ENCODE peak calls at places on chromosomes 11 and 22, in seven cellular contexts. Q is transverse colon, Y is right lobe of liver, W is body of pancreas, A is esophagus muscularis mucosa, X is heart left ventricle, V is thyroid gland. E is an unnamed sample. For H3K4me1, the result is how much of the 10 kb centered on the place peaks cover.

GRCh38 chr11:103488021-103488420 is 378.8 kb downstream of the DYNC2H1 start:
- DNase-seq in V (no peak), X (no peak), W (no peak), Q (no peak), A (no peak), Y (no peak), E (no peak)

GRCh38 chr11:67373916-67374570 is 645 bp upstream of the CLCF1 start:
- DNase-seq in V (peak), Q (peak), X (peak), A (no peak), W (peak), Y (peak), E (peak)

GRCh38 chr22:33811686-33812085 is 108.6 kb downstream of the LARGE1 start:
- DNase-seq in V (peak), W (peak), X (peak), Y (no peak), Q (peak), A (peak), E (peak)

GRCh38 chr11:126669416-126669815 is 313.9 kb downstream of the ST3GAL4 start:
- DNase-seq in Y (no peak), A (no peak), Q (no peak), V (no peak), W (no peak), X (no peak), E (no peak)

GRCh38 chr11:133598879-133599278 is 66.6 kb upstream of the OPCML start:
- DNase-seq in X (no peak), Y (no peak), W (no peak), V (no peak), A (peak), Q (no peak), E (no peak)

GRCh38 chr11:34750692-34751405 is 130.0 kb downstream of the EHF start:
- DNase-seq in A (no peak), Y (no peak), Q (no peak), V (no peak), X (no peak), W (no peak), E (no peak)

GRCh38 chr11:85756401-85757200 is 54.3 kb downstream of the SYTL2 start:
- DNase-seq in A (no peak), W (no peak), X (no peak), Q (peak), Y (no peak), V (no peak), E (no peak)

GRCh38 chr11:6757373-6757967 is 14.3 kb downstream of the OR2AG2 start:
- DNase-seq in W (peak), V (peak), Y (peak), A (peak), Q (peak), X (peak), E (no peak)

GRCh38 chr11:27390959-27391326 is 27.9 kb upstream of the CCDC34 start:
- DNase-seq in X (no peak), W (no peak), Q (no peak), A (no peak), V (no peak), Y (no peak), E (no peak)

GRCh38 chr22:24186892-24187670 is 5.8 kb downstream of the SUSD2 start:
- DNase-seq in V (no peak), X (peak), A (no peak), W (no peak), Y (peak), Q (no peak), E (no peak)

GRCh38 chr11:27317751-27318150 is 45.3 kb downstream of the CCDC34 start:
- DNase-seq in W (no peak), Y (no peak), A (no peak), X (no peak), V (no peak), Q (no peak), E (no peak)

GRCh38 chr11:113385749-113386148 is 1.8 kb upstream of the ANKK1 start:
- DNase-seq in W (no peak), Q (no peak), X (no peak), V (peak), Y (no peak), A (no peak), E (no peak)

GRCh38 chr11:117332843-117333242 is 5.2 kb downstream of the CEP164 start:
- DNase-seq in V (no peak), W (no peak), Y (no peak), X (no peak), A (no peak), Q (no peak), E (no peak)

GRCh38 chr22:45892681-45893461 is 84.1 kb downstream of the WNT7B start:
- DNase-seq in Q (no peak), A (no peak), Y (no peak), W (no peak), V (no peak), X (no peak), E (no peak)

GRCh38 chr11:702731-703461 is 3.1 kb upstream of the EPS8L2 start:
- DNase-seq in A (no peak), X (no peak), W (peak), Q (peak), V (peak), Y (peak), E (peak)

GRCh38 chr11:118406599-118407166 is 5.3 kb downstream of the ATP5MG start:
- DNase-seq in Q (peak), X (peak), W (peak), A (no peak), Y (no peak), V (peak), E (no peak)

GRCh38 chr11:119664063-119664572 is 64.9 kb downstream of the NECTIN1 start:
- DNase-seq in A (no peak), W (peak), Y (no peak), V (no peak), X (no peak), Q (no peak), E (peak)

GRCh38 chr11:13118194-13118593 is 109.1 kb downstream of the RASSF10 start:
- DNase-seq in W (no peak), V (no peak), X (no peak), A (peak), Y (no peak), Q (no peak), E (no peak)

GRCh38 chr11:120212926-120213325 is 2.1 kb downstream of the OAF start:
- DNase-seq in Y (no peak), W (no peak), X (no peak), A (no peak), Q (peak), V (no peak), E (no peak)

GRCh38 chr11:79404325-79404724 is 36.5 kb downstream of the TENM4 start:
- DNase-seq in Q (no peak), V (no peak), X (no peak), Y (no peak), W (no peak), A (no peak), E (no peak)

DNA sequence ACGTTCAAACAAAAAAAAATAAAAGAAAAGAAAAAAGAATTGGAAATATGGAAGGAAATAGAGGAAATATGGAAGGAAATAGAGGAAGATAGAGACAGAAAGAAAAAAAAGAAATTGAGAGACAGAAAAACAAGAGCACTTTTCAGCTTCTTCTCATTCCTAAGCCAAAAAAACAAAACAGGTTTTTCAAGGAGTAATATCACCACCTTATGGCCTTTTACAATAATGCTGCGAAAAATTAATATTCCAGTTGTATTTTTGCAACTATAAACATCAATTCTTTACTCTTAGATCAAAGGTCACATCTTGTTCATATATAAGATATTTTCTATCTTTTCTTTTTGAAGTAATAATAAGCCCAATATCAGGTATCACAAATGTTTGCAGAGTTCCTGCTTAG is 328.3 kb downstream of the FAT3 start:
- DNase-seq in Y (no peak), V (no peak), A (no peak), X (no peak), Q (no peak), W (no peak), E (no peak)
- H3K4me1 ChIP-seq in Y (under half), V (under half), A (under half), X (under half), Q (under half), W (under half), E (under half)

GRCh38 chr22:47012589-47013365 is 250.3 kb downstream of the TBC1D22A start:
- DNase-seq in V (no peak), W (no peak), A (no peak), Y (no peak), Q (no peak), X (no peak), E (peak)
- TF ChIP-seq CTCF in V (peak), W (no peak), A (no peak), Y (no peak), Q (no peak), X (no peak), E (no peak)

DNA sequence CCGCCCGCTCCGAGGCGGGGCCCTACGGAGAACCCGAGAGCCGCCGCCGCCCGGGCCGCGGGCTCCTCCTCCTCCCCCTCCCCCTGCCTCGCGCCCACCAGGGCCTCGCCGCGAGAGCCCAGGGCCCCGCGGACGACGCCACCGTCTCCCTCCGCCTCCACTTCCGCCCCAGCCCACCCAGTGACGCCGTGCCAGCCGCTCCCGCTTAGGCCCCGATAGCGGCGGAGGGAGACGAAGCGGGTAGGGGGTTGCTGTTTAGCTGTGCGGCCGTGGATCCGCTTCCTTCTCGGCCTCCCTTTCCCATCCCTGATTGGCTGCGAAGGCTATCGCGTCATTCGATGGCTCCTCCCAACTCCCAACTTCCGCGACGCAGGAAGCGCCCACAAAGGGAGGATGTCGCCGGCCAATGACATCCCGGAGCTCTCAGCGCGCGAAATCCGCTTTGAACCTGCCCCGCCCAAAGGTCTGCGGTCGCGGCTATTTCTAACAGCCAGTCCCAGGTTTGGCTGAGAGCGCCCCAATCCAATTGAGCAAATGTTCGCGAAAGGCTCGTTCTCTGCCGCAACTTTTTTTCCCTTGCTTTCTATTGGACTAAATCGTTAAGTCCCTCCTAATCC is at the start of gene FAM76B:
- DNase-seq in Q (peak), Y (peak), A (peak), X (peak), W (peak), V (peak), E (peak)
- TF ChIP-seq POLR2A in Q (peak), Y (peak), A (peak), X (no peak), W (peak), V (peak), E (peak)

GRCh38 chr11:44797051-44797450 is 70.3 kb downstream of the TSPAN18 start:
- DNase-seq in Y (no peak), W (no peak), A (no peak), X (no peak), V (no peak), Q (no peak), E (no peak)
- H3K4me1 ChIP-seq in Y (under half), W (under half), A (half or more), X (under half), V (under half), Q (under half), E (under half)

E was measured in breast epithelium.